ENCODE peak calls at places on chromosomes 12 and 14, in nine cellular contexts. B, S, F, P, N, E, G, I and Q are unnamed samples.

GRCh38 chr12:109946505-109946904 is 46.4 kb downstream of the TCHP start:
- DNase-seq in N (no peak), S (no peak), I (no peak), F (no peak), E (no peak), G (no peak), P (peak), B (no peak), Q (no peak)

GRCh38 chr12:75933136-75933535 is 98.4 kb downstream of the PHLDA1 start:
- DNase-seq in B (no peak), F (no peak), G (no peak), I (no peak), S (no peak), E (no peak), P (peak), N (no peak), Q (no peak)

GRCh38 chr14:99564903-99565259 is 39.1 kb downstream of the CCDC85C start:
- DNase-seq in P (no peak), S (no peak), E (no peak), G (no peak), F (no peak), N (no peak), I (no peak), B (no peak), Q (no peak)

GRCh38 chr12:102169922-102170698 is 27.5 kb downstream of the PMCH start:
- DNase-seq in B (peak), E (peak), N (no peak), P (peak), I (no peak), F (no peak), G (no peak), S (no peak), Q (no peak)

GRCh38 chr12:15689751-15690191 is 99.4 kb downstream of the EPS8 start:
- DNase-seq in G (no peak), S (no peak), N (no peak), I (no peak), E (no peak), P (no peak), B (no peak), F (no peak), Q (no peak)

GRCh38 chr14:106613256-106613655 is 1086.9 kb downstream of the TMEM121 start:
- DNase-seq in S (no peak), N (no peak), I (no peak), B (no peak), E (no peak), F (no peak), P (no peak), G (peak), Q (no peak)

GRCh38 chr12:25977047-25977446 is 18.6 kb downstream of the RASSF8 start:
- DNase-seq in P (peak), S (no peak), B (no peak), F (no peak), E (no peak), I (no peak), G (no peak), N (no peak), Q (no peak)

GRCh38 chr14:101200008-101200649 is 296.6 kb upstream of the RTL1 start:
- DNase-seq in E (no peak), I (no peak), B (peak), S (no peak), F (no peak), P (no peak), G (no peak), N (no peak), Q (no peak)

GRCh38 chr12:75750950-75751349 is 239.5 kb upstream of the KRR1 start:
- DNase-seq in B (no peak), G (no peak), I (no peak), N (no peak), F (no peak), S (no peak), P (peak), E (no peak), Q (no peak)

GRCh38 chr14:106844608-106845285 is 1318.4 kb downstream of the TMEM121 start:
- DNase-seq in F (no peak), I (no peak), E (peak), S (peak), B (peak), N (peak), P (no peak), G (no peak), Q (no peak)

GRCh38 chr12:29707846-29708245 is 75.9 kb downstream of the TMTC1 start:
- DNase-seq in B (no peak), S (no peak), G (no peak), I (no peak), N (no peak), P (no peak), E (no peak), F (no peak), Q (no peak)

GRCh38 chr12:10363922-10364838 is 25.7 kb downstream of the KLRK1 start:
- DNase-seq in S (no peak), E (peak), I (no peak), P (peak), B (peak), N (no peak), G (no peak), F (no peak), Q (no peak)

GRCh38 chr14:55731881-55732498 is 152.0 kb downstream of the KTN1 start:
- DNase-seq in I (no peak), N (no peak), S (peak), F (no peak), P (peak), B (peak), E (no peak), G (no peak), Q (no peak)

GRCh38 chr12:26697217-26697616 is 135.8 kb downstream of the ITPR2 start:
- DNase-seq in P (no peak), I (peak), E (no peak), N (no peak), G (no peak), F (no peak), B (no peak), S (no peak), Q (no peak)

GRCh38 chr12:3421191-3421590 is 69.8 kb upstream of the PRMT8 start:
- DNase-seq in G (no peak), F (no peak), N (no peak), P (no peak), E (no peak), I (no peak), B (no peak), S (no peak), Q (no peak)

GRCh38 chr12:39329015-39329414 is 113.9 kb downstream of the KIF21A start:
- DNase-seq in G (no peak), S (no peak), F (no peak), E (no peak), I (no peak), N (no peak), B (no peak), P (peak), Q (no peak)

GRCh38 chr14:95876769-95877490 is at the start of gene TUNAR:
- DNase-seq in I (no peak), F (no peak), S (no peak), E (no peak), B (no peak), N (no peak), G (peak), P (peak), Q (no peak)

GRCh38 chr14:75554482-75554881 is 23.9 kb upstream of the FLVCR2 start:
- DNase-seq in F (peak), G (no peak), S (no peak), E (no peak), I (no peak), N (no peak), B (no peak), P (peak), Q (no peak)

GRCh38 chr12:107670999-107671643 is 14.5 kb upstream of the PWP1 start:
- DNase-seq in N (no peak), G (no peak), P (peak), I (no peak), E (peak), S (no peak), F (no peak), B (peak), Q (no peak)

GRCh38 chr14:51865953-51866747 is 5.7 kb downstream of the GNG2 start:
- DNase-seq in P (no peak), I (no peak), B (no peak), F (no peak), G (no peak), N (no peak), E (peak), S (no peak), Q (no peak)

GRCh38 chr12:24770851-24771250 is 178.1 kb downstream of the BCAT1 start:
- DNase-seq in E (no peak), B (no peak), N (no peak), P (peak), G (no peak), S (no peak), I (no peak), F (no peak), Q (no peak)

GRCh38 chr14:23694085-23694975 is 58.2 kb downstream of the DHRS2 start:
- DNase-seq in B (no peak), P (peak), S (no peak), I (no peak), F (no peak), G (no peak), E (no peak), N (no peak), Q (no peak)

GRCh38 chr12:95959107-95959506 is 16.0 kb downstream of the AMDHD1 start:
- DNase-seq in B (no peak), F (no peak), S (no peak), N (no peak), E (no peak), P (peak), G (no peak), I (no peak), Q (no peak)

GRCh38 chr12:95820096-95820703 is 29.6 kb upstream of the NTN4 start:
- DNase-seq in E (no peak), B (no peak), S (no peak), N (no peak), P (peak), F (peak), G (no peak), I (no peak), Q (no peak)

GRCh38 chr12:25675808-25676207 is 122.7 kb upstream of the LMNTD1 start:
- DNase-seq in G (no peak), P (peak), S (no peak), F (no peak), B (no peak), N (no peak), E (no peak), I (no peak), Q (no peak)

GRCh38 chr14:104735830-104736642 is 12.0 kb downstream of the ADSS1 start:
- DNase-seq in S (no peak), F (no peak), E (no peak), N (no peak), I (peak), G (no peak), P (peak), B (no peak), Q (no peak)

GRCh38 chr14:98173291-98173690 is 1098.7 kb downstream of the BCL11B start:
- DNase-seq in E (no peak), S (peak), B (no peak), N (peak), F (no peak), G (no peak), P (no peak), I (no peak), Q (no peak)

GRCh38 chr12:120099738-120100137 is 16.8 kb downstream of the RAB35 start:
- DNase-seq in E (no peak), G (no peak), I (no peak), F (no peak), S (no peak), N (no peak), P (no peak), B (no peak), Q (no peak)

GRCh38 chr14:81269100-81269978 is 48.6 kb upstream of the GTF2A1 start:
- DNase-seq in S (no peak), E (peak), G (peak), N (no peak), I (peak), F (peak), B (peak), P (peak), Q (no peak)

GRCh38 chr14:73786942-73787759 is 64.5 kb upstream of the PTGR2 start:
- DNase-seq in G (no peak), E (peak), N (peak), I (no peak), P (peak), S (peak), F (no peak), B (peak), Q (no peak)

GRCh38 chr14:97180304-97181200 is 383.4 kb downstream of the VRK1 start:
- DNase-seq in E (no peak), F (peak), P (peak), S (no peak), G (no peak), I (no peak), B (no peak), N (no peak), Q (no peak)

GRCh38 chr12:110619534-110619953 is 5.6 kb downstream of the TCTN1 start:
- DNase-seq in N (no peak), I (no peak), S (no peak), E (peak), G (no peak), P (no peak), B (peak), F (no peak), Q (no peak)

GRCh38 chr12:10140001-10140400 is 10.0 kb upstream of the CLEC7A start:
- DNase-seq in G (no peak), N (no peak), P (peak), E (peak), F (peak), I (peak), B (peak), S (no peak), Q (no peak)

GRCh38 chr14:43803076-43803689 is 703.9 kb downstream of the FSCB start:
- DNase-seq in E (no peak), S (no peak), F (no peak), N (no peak), P (no peak), G (no peak), B (no peak), I (no peak), Q (no peak)

GRCh38 chr14:77691259-77691658 is 16.6 kb downstream of the ALKBH1 start:
- DNase-seq in I (no peak), S (no peak), N (no peak), P (no peak), G (no peak), F (no peak), E (no peak), B (no peak), Q (no peak)

GRCh38 chr14:55599250-55599879 is 19.4 kb downstream of the KTN1 start:
- DNase-seq in F (no peak), P (no peak), E (no peak), G (no peak), B (no peak), N (no peak), S (no peak), I (no peak), Q (no peak)

GRCh38 chr12:32893008-32893407 is 3.6 kb downstream of the PKP2 start:
- DNase-seq in S (no peak), E (no peak), B (no peak), N (no peak), G (no peak), P (no peak), I (no peak), F (no peak), Q (no peak)

GRCh38 chr12:116552750-116553383 is 6.3 kb upstream of the MAP1LC3B2 start:
- DNase-seq in N (no peak), B (no peak), S (no peak), P (no peak), G (no peak), I (no peak), E (no peak), F (no peak), Q (no peak)